ENCODE peak calls at places on chromosomes 7 and 10, in seven cellular contexts. S is Karpas-422, G is esophagus muscularis mucosa, C is colonic mucosa, F is heart left ventricle, L is SJSA1, Q is breast epithelium. A is an unnamed sample. For H3K9me3 and H3K4me1, the result is how much of the 10 kb centered on the place peaks cover.

GRCh38 chr10:105252908-105253307 is 611.8 kb downstream of the SORCS3 start:
- DNase-seq in F (no peak), C (no peak), L (no peak), S (no peak), G (no peak), Q (no peak), A (no peak)

GRCh38 chr7:55314967-55315366 is 50.2 kb upstream of the LANCL2 start:
- DNase-seq in Q (no peak), L (no peak), C (no peak), S (no peak), F (no peak), G (no peak), A (no peak)

GRCh38 chr10:80459047-80459865 is 5.1 kb downstream of the TSPAN14 start:
- DNase-seq in C (peak), F (peak), Q (peak), L (peak), S (no peak), G (no peak), A (peak)

GRCh38 chr10:6148908-6149307 is 53.8 kb upstream of the PFKFB3 start:
- DNase-seq in C (no peak), G (no peak), S (no peak), L (no peak), F (no peak), Q (no peak), A (no peak)

GRCh38 chr7:40579401-40579800 is 444.6 kb downstream of the SUGCT start:
- DNase-seq in L (peak), F (no peak), S (no peak), C (no peak), G (no peak), Q (no peak), A (no peak)

GRCh38 chr7:105189859-105190492 is 176.0 kb downstream of the KMT2E start:
- DNase-seq in F (peak), L (no peak), S (no peak), C (no peak), Q (no peak), G (no peak), A (no peak)

GRCh38 chr10:118041316-118041715 is 5.4 kb downstream of the RAB11FIP2 start:
- DNase-seq in G (no peak), F (no peak), C (no peak), S (no peak), Q (no peak), L (no peak), A (no peak)

GRCh38 chr7:46755120-46756034 is 826.5 kb downstream of the TNS3 start:
- DNase-seq in S (no peak), Q (no peak), L (no peak), G (no peak), C (no peak), F (no peak), A (no peak)

GRCh38 chr10:21499580-21499909 is 25.9 kb downstream of the SKIDA1 start:
- DNase-seq in C (no peak), F (no peak), S (no peak), Q (no peak), G (no peak), L (no peak), A (no peak)
- H3K27ac ChIP-seq in C (no peak), F (no peak), S (no peak), Q (no peak), G (no peak), L (no peak), A (no peak)

GRCh38 chr7:2029936-2030335 is 202.8 kb downstream of the MAD1L1 start:
- DNase-seq in C (no peak), F (peak), G (no peak), Q (no peak), L (no peak), S (no peak), A (no peak)

GRCh38 chr7:2030475-2031456 is 202.0 kb downstream of the MAD1L1 start:
- DNase-seq in C (no peak), G (no peak), F (peak), S (no peak), L (no peak), Q (no peak), A (no peak)

GRCh38 chr7:2029211-2029905 is 203.4 kb downstream of the MAD1L1 start:
- DNase-seq in S (no peak), C (no peak), L (no peak), G (no peak), Q (no peak), F (peak), A (no peak)

GRCh38 chr7:2031496-2031895 is 201.2 kb downstream of the MAD1L1 start:
- DNase-seq in G (no peak), L (no peak), Q (no peak), F (peak), S (no peak), C (no peak), A (no peak)

GRCh38 chr7:2028733-2029132 is 204.0 kb downstream of the MAD1L1 start:
- DNase-seq in S (no peak), C (no peak), F (peak), Q (no peak), G (no peak), L (no peak), A (no peak)
- H3K9me3 ChIP-seq in S (under half), C (under half), F (under half), Q (under half), G (under half), L (under half), A (under half)

GRCh38 chr10:72260588-72261322 is 13.0 kb upstream of the DDIT4 start:
- DNase-seq in G (peak), L (peak), S (peak), C (peak), F (peak), Q (peak), A (peak)

GRCh38 chr10:72260215-72260587 is 13.5 kb upstream of the DDIT4 start:
- DNase-seq in Q (no peak), G (no peak), C (no peak), S (no peak), L (no peak), F (peak), A (no peak)

GRCh38 chr10:72259491-72260214 is 14.1 kb upstream of the DDIT4 start:
- DNase-seq in S (no peak), F (peak), G (no peak), L (no peak), C (no peak), Q (no peak), A (no peak)

GRCh38 chr10:72257051-72257892 is 16.5 kb upstream of the DDIT4 start:
- DNase-seq in Q (no peak), S (no peak), G (no peak), F (no peak), C (no peak), L (no peak), A (no peak)

GRCh38 chr10:72258617-72259016 is 15.1 kb upstream of the DDIT4 start:
- DNase-seq in Q (no peak), C (no peak), F (no peak), L (no peak), S (no peak), G (no peak), A (no peak)
- H3K4me1 ChIP-seq in Q (under half), C (under half), F (half or more), L (half or more), S (under half), G (half or more), A (under half)

DNA sequence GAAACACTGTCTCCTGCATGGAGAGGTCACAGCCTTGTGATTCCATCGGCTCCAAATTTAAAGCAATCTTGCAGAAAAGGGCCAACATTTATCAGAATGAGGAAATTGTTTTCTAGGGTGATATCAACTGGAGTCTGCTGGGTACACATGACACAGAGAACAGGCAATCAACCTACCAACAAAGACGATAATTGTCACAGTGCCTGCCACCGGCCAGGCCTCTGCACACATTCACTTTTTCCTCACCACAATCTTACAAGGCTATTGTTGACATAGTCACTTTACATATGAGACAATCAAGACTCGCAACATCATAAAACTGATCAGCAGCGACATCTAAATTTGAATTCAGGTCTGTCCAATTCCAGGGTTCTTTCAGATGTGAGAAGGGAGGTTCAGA is 189.4 kb downstream of the KCNMA1 start:
- DNase-seq in L (no peak), C (peak), F (no peak), Q (no peak), G (no peak), S (no peak), A (no peak)
- H3K27ac ChIP-seq in L (no peak), C (no peak), F (no peak), Q (no peak), G (peak), S (no peak), A (no peak)

DNA sequence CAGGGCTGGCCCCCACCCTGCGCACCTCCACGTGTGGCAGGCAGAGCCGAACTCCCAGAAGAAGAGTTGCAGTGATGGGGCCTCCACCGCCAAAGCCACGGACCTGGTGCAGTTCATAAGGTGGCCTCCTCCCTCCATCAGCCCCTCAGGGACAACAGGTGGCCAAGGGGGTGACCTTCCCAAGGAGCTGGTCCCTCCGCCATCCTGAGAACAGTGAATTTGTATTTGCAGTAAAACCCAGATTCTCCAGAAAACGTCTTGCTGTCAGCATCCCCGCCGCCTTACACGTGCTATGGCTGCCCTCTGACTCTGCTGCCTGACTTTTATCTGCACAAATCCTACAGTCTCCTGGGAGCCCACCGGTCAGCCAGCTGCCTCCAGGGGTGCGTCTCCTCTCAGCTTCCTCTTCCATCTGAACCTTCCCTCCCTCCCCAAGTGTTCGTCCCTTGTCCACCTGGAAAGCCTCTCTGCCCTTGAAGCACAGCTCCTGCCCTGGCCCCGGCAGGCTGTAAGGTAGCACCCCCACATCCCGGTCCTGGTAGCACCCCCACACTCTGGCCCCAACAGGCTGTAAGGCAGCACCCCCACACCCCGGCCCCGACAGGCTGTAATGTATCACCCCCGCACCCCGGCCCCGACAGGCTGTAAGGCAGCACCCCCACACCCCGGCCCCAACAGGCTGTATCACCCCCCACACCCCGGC is 311.8 kb downstream of the PTPRN2 start:
- DNase-seq in L (peak), F (peak), S (no peak), G (no peak), C (no peak), Q (no peak), A (no peak)
- H3K9me3 ChIP-seq in L (under half), F (under half), S (under half), G (under half), C (under half), Q (under half), A (under half)

GRCh38 chr10:79404231-79404609 is 41.2 kb downstream of the ZCCHC24 start:
- DNase-seq in G (no peak), C (no peak), L (no peak), S (no peak), Q (peak), F (peak), A (peak)

GRCh38 chr10:79401015-79401921 is 44.2 kb downstream of the ZCCHC24 start:
- DNase-seq in L (no peak), C (no peak), S (no peak), F (peak), G (no peak), Q (peak), A (no peak)

GRCh38 chr10:79403441-79404230 is 41.8 kb downstream of the ZCCHC24 start:
- DNase-seq in S (no peak), G (no peak), C (no peak), L (peak), F (peak), Q (peak), A (no peak)

GRCh38 chr10:79402625-79402946 is 42.8 kb downstream of the ZCCHC24 start:
- DNase-seq in L (no peak), G (no peak), F (no peak), S (no peak), C (no peak), Q (no peak), A (no peak)

GRCh38 chr10:79402951-79403350 is 42.5 kb downstream of the ZCCHC24 start:
- DNase-seq in S (no peak), Q (no peak), G (no peak), L (no peak), C (no peak), F (peak), A (no peak)
- H3K4me1 ChIP-seq in S (under half), Q (half or more), G (under half), L (half or more), C (under half), F (under half), A (under half)

GRCh38 chr7:112887976-112888375 is 97.8 kb upstream of the TMEM168 start:
- DNase-seq in C (no peak), F (no peak), Q (no peak), L (no peak), S (no peak), G (no peak), A (no peak)
- H3K27ac ChIP-seq in C (no peak), F (no peak), Q (no peak), L (no peak), S (no peak), G (no peak), A (no peak)

DNA sequence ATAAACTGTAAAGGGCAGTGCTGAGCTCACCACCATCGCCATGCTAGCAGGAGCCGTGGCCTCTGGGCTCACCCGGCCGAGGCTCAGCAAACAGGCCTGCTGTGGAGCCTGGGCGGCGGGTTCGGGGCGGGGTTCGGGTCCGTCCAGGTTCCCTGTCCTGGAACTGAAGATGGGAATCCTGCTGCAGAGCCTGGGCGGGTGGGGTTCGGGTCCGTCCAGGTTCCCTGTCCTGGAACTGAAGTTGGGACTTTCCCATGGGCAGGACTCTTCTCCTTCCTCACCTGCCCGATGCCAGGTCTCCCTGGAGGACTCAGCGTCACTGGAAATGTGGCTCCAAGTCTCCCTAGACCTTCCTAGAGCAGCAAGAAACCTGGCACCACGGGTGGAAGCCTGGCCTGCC is 36.6 kb downstream of the EN2 start:
- DNase-seq in S (no peak), F (no peak), C (no peak), G (no peak), Q (no peak), L (no peak), A (no peak)
- H3K9me3 ChIP-seq in S (under half), F (under half), C (under half), G (under half), Q (under half), L (under half), A (under half)

GRCh38 chr7:22989646-22990587 is 24.0 kb downstream of the HYCC1 start:
- DNase-seq in S (peak), Q (no peak), F (no peak), G (no peak), C (no peak), L (no peak), A (no peak)

GRCh38 chr7:22985436-22985835 is 28.5 kb downstream of the HYCC1 start:
- DNase-seq in G (no peak), S (no peak), C (no peak), Q (no peak), F (no peak), L (no peak), A (no peak)

GRCh38 chr7:22992874-22993840 is 20.8 kb downstream of the HYCC1 start:
- DNase-seq in G (no peak), S (peak), Q (no peak), L (no peak), F (no peak), C (no peak), A (no peak)

GRCh38 chr7:22995011-22995410 is 18.9 kb downstream of the HYCC1 start:
- DNase-seq in C (no peak), L (no peak), S (no peak), Q (no peak), F (no peak), G (no peak), A (no peak)

GRCh38 chr7:22990588-22990949 is 23.4 kb downstream of the HYCC1 start:
- DNase-seq in Q (no peak), F (no peak), G (no peak), L (no peak), S (peak), C (no peak), A (no peak)
- H3K4me1 ChIP-seq in Q (under half), F (under half), G (under half), L (under half), S (under half), C (under half), A (under half)

GRCh38 chr10:61950449-61951143 is 49.1 kb downstream of the ARID5B start:
- DNase-seq in G (no peak), F (no peak), S (no peak), C (no peak), Q (no peak), L (no peak), A (no peak)
- H3K27ac ChIP-seq in G (no peak), F (no peak), S (no peak), C (no peak), Q (no peak), L (no peak), A (no peak)